ENCODE peak calls at places on chromosomes 11 and 22, in ten cellular contexts. B is NCI-H1105 treated with DMSO at 0.1 percent for 48 hours; T is stomach; A is thyroid gland; J is T-helper 9 cell; D is activated T-cell treated with anti-CD3 and anti-CD28 coated beads, Interleukin-2, amount 50 U/mL, for 72 hours; L is CD14-positive monocyte; F is HL-60; U is ACHN; X is SIG-M5. E is an unnamed sample.

GRCh38 chr22:32858121-32858703 is 56.7 kb downstream of the TIMP3 start:
- DNase-seq in B (no peak), T (no peak), A (peak), J (no peak), D (no peak), L (no peak), F (no peak), U (no peak), X (no peak), E (peak)

GRCh38 chr11:35246725-35247124 is 107.8 kb downstream of the CD44 start:
- DNase-seq in B (no peak), T (no peak), A (no peak), J (no peak), D (no peak), L (no peak), F (no peak), U (no peak), X (no peak), E (no peak)

GRCh38 chr11:122720482-122720881 is 65.0 kb downstream of the UBASH3B start:
- DNase-seq in B (no peak), T (no peak), A (no peak), J (no peak), D (no peak), L (no peak), F (no peak), U (no peak), X (no peak), E (no peak)

GRCh38 chr22:38007330-38007902 is 23.1 kb upstream of the SOX10 start:
- DNase-seq in B (no peak), T (no peak), A (no peak), J (no peak), D (no peak), L (no peak), F (no peak), U (no peak), X (no peak), E (no peak)

GRCh38 chr11:128464878-128465277 is 122.5 kb downstream of the ETS1 start:
- DNase-seq in B (no peak), T (no peak), A (no peak), J (no peak), D (no peak), L (no peak), F (no peak), U (no peak), X (no peak), E (no peak)

GRCh38 chr11:29447821-29448220 is 569.0 kb downstream of the KCNA4 start:
- DNase-seq in B (no peak), T (no peak), A (no peak), J (no peak), D (no peak), L (no peak), F (no peak), U (no peak), X (no peak), E (no peak)

GRCh38 chr11:91209751-91210150 is 986.9 kb upstream of the CHORDC1 start:
- DNase-seq in B (no peak), T (no peak), A (no peak), J (no peak), D (no peak), L (no peak), F (no peak), U (no peak), X (no peak), E (no peak)

GRCh38 chr11:113736323-113736722 is 30.2 kb upstream of the TMPRSS5 start:
- DNase-seq in B (no peak), T (no peak), A (no peak), J (no peak), D (no peak), L (no peak), F (no peak), U (no peak), X (no peak), E (no peak)

GRCh38 chr11:35486446-35486845 is 39.0 kb downstream of the PAMR1 start:
- DNase-seq in B (no peak), T (no peak), A (no peak), J (no peak), D (no peak), L (no peak), F (no peak), U (no peak), X (no peak), E (no peak)

GRCh38 chr22:17678817-17679385 is 40.3 kb downstream of the BCL2L13 start:
- DNase-seq in B (no peak), T (no peak), A (no peak), J (no peak), D (no peak), L (no peak), F (no peak), U (no peak), X (no peak), E (no peak)

GRCh38 chr11:126863294-126863997 is 137.1 kb downstream of the KIRREL3 start:
- DNase-seq in B (no peak), T (no peak), A (no peak), J (no peak), D (no peak), L (no peak), F (no peak), U (no peak), X (no peak), E (no peak)

GRCh38 chr11:61362542-61362875 is 335 bp downstream of the TMEM138 start:
- DNase-seq in B (no peak), T (no peak), A (peak), J (peak), D (peak), L (peak), F (no peak), U (peak), X (no peak), E (peak)

GRCh38 chr11:43920598-43921419 is 21.6 kb upstream of the C11orf96 start:
- DNase-seq in B (no peak), T (peak), A (no peak), J (no peak), D (peak), L (peak), F (peak), U (peak), X (no peak), E (no peak)

GRCh38 chr11:122285444-122285843 is 169.4 kb upstream of the BLID start:
- DNase-seq in B (no peak), T (no peak), A (no peak), J (no peak), D (no peak), L (no peak), F (no peak), U (no peak), X (no peak), E (no peak)

GRCh38 chr11:65180877-65181568 is 705 bp upstream of the CAPN1 start:
- DNase-seq in B (peak), T (peak), A (peak), J (peak), D (peak), L (no peak), F (peak), U (peak), X (no peak), E (peak)

GRCh38 chr11:61966673-61967176 is 709 bp downstream of the FTH1 start:
- DNase-seq in B (no peak), T (no peak), A (no peak), J (no peak), D (peak), L (no peak), F (no peak), U (no peak), X (no peak), E (no peak)